ENCODE peak calls at places on chromosomes 2 and 18, in four cellular contexts. One of them, this sample, is unnamed. For H3K4me1, the result is how much of the 10 kb centered on the place peaks cover.

GRCh38 chr2:215797676-215798075 is 215.7 kb downstream of the MREG start:
- DNase-seq in IMR-90: no peak
- DNase-seq in SK-N-SH: no peak
- DNase-seq in heart right ventricle: no peak
- DNase-seq in this sample: no peak

GRCh38 chr2:636151-636621 is 41.0 kb downstream of the TMEM18 start:
- DNase-seq in IMR-90: no peak
- DNase-seq in SK-N-SH: no peak
- DNase-seq in heart right ventricle: no peak
- DNase-seq in this sample: no peak

GRCh38 chr2:237588044-237588696 is 2.4 kb downstream of the RAB17 start:
- DNase-seq in IMR-90: no peak
- DNase-seq in SK-N-SH: no peak
- DNase-seq in heart right ventricle: no peak
- DNase-seq in this sample: no peak

GRCh38 chr18:48564139-48564538 is 25.3 kb downstream of the CTIF start:
- DNase-seq in IMR-90: no peak
- DNase-seq in SK-N-SH: no peak
- DNase-seq in heart right ventricle: no peak
- DNase-seq in this sample: no peak

GRCh38 chr2:38203455-38203810 is 127.5 kb upstream of the CYP1B1 start:
- DNase-seq in IMR-90: peak
- DNase-seq in SK-N-SH: no peak
- DNase-seq in heart right ventricle: no peak
- DNase-seq in this sample: no peak

GRCh38 chr2:6929196-6929874 is 12.1 kb downstream of the RNF144A start:
- DNase-seq in IMR-90: no peak
- DNase-seq in SK-N-SH: no peak
- DNase-seq in heart right ventricle: no peak
- DNase-seq in this sample: no peak

GRCh38 chr2:219870023-219870422 is 242.6 kb downstream of the SLC4A3 start:
- DNase-seq in IMR-90: peak
- DNase-seq in SK-N-SH: no peak
- DNase-seq in heart right ventricle: no peak
- DNase-seq in this sample: no peak

GRCh38 chr2:191637182-191638078 is 40.5 kb upstream of the NABP1 start:
- DNase-seq in IMR-90: peak
- DNase-seq in SK-N-SH: no peak
- DNase-seq in heart right ventricle: no peak
- DNase-seq in this sample: no peak

GRCh38 chr2:98775146-98775988 is 44.4 kb upstream of the MGAT4A start:
- DNase-seq in IMR-90: no peak
- DNase-seq in SK-N-SH: no peak
- DNase-seq in heart right ventricle: no peak
- DNase-seq in this sample: no peak

GRCh38 chr2:238259085-238260020 is 19.5 kb upstream of the HES6 start:
- DNase-seq in IMR-90: no peak
- DNase-seq in SK-N-SH: no peak
- DNase-seq in heart right ventricle: peak
- DNase-seq in this sample: no peak

GRCh38 chr18:11533942-11534496 is 75.4 kb upstream of the SLC35G4 start:
- DNase-seq in IMR-90: no peak
- DNase-seq in SK-N-SH: no peak
- DNase-seq in heart right ventricle: no peak
- DNase-seq in this sample: no peak

GRCh38 chr18:77119101-77119850 is 13.3 kb downstream of the MBP start:
- DNase-seq in IMR-90: no peak
- DNase-seq in SK-N-SH: no peak
- DNase-seq in heart right ventricle: no peak
- DNase-seq in this sample: no peak

GRCh38 chr2:239136762-239137161 is 264.1 kb downstream of the HDAC4 start:
- DNase-seq in IMR-90: no peak
- DNase-seq in SK-N-SH: no peak
- DNase-seq in heart right ventricle: no peak
- DNase-seq in this sample: no peak

GRCh38 chr18:77899972-77900754 is 650.5 kb downstream of the GALR1 start:
- DNase-seq in IMR-90: no peak
- DNase-seq in SK-N-SH: peak
- DNase-seq in heart right ventricle: peak
- DNase-seq in this sample: no peak

GRCh38 chr2:126916744-126917143 is 18.1 kb downstream of the TEX51 start:
- DNase-seq in IMR-90: no peak
- DNase-seq in SK-N-SH: no peak
- DNase-seq in heart right ventricle: no peak
- DNase-seq in this sample: no peak

GRCh38 chr2:229629039-229629438 is 85.3 kb downstream of the DNER start:
- DNase-seq in IMR-90: no peak
- DNase-seq in SK-N-SH: no peak
- DNase-seq in heart right ventricle: no peak
- DNase-seq in this sample: no peak

GRCh38 chr2:231037202-231037730 is at the start of gene C2orf72:
- DNase-seq in IMR-90: no peak
- DNase-seq in SK-N-SH: peak
- DNase-seq in heart right ventricle: no peak
- DNase-seq in this sample: no peak

GRCh38 chr2:126835261-126835660 is 63.4 kb upstream of the TEX51 start:
- DNase-seq in IMR-90: no peak
- DNase-seq in SK-N-SH: no peak
- DNase-seq in heart right ventricle: no peak
- DNase-seq in this sample: no peak

GRCh38 chr2:109380502-109381326 is 233.1 kb downstream of the SEPTIN10 start:
- DNase-seq in IMR-90: peak
- DNase-seq in SK-N-SH: no peak
- DNase-seq in heart right ventricle: no peak
- DNase-seq in this sample: no peak

GRCh38 chr2:131125195-131125757 is 20.1 kb downstream of the PLEKHB2 start:
- DNase-seq in IMR-90: no peak
- DNase-seq in SK-N-SH: no peak
- DNase-seq in heart right ventricle: no peak
- DNase-seq in this sample: no peak

GRCh38 chr2:105928563-105928962 is 183.9 kb downstream of the NCK2 start:
- DNase-seq in IMR-90: no peak
- DNase-seq in SK-N-SH: no peak
- DNase-seq in heart right ventricle: no peak
- DNase-seq in this sample: no peak
- H3K4me1 ChIP-seq in IMR-90: under half
- H3K4me1 ChIP-seq in SK-N-SH: under half
- H3K4me1 ChIP-seq in heart right ventricle: under half
- H3K4me1 ChIP-seq in this sample: under half

GRCh38 chr2:174339571-174339966 is 4.8 kb downstream of the SP9 start:
- DNase-seq in IMR-90: no peak
- DNase-seq in SK-N-SH: no peak
- DNase-seq in heart right ventricle: no peak
- DNase-seq in this sample: no peak
- H3K4me1 ChIP-seq in IMR-90: under half
- H3K4me1 ChIP-seq in SK-N-SH: under half
- H3K4me1 ChIP-seq in heart right ventricle: half or more
- H3K4me1 ChIP-seq in this sample: under half

GRCh38 chr2:3128786-3129185 is 248.8 kb downstream of the EIPR1 start:
- DNase-seq in IMR-90: no peak
- DNase-seq in SK-N-SH: no peak
- DNase-seq in heart right ventricle: no peak
- DNase-seq in this sample: no peak

GRCh38 chr2:3131636-3132326 is 245.8 kb downstream of the EIPR1 start:
- DNase-seq in IMR-90: no peak
- DNase-seq in SK-N-SH: no peak
- DNase-seq in heart right ventricle: no peak
- DNase-seq in this sample: no peak

GRCh38 chr2:3130444-3130843 is 247.2 kb downstream of the EIPR1 start:
- DNase-seq in IMR-90: no peak
- DNase-seq in SK-N-SH: no peak
- DNase-seq in heart right ventricle: no peak
- DNase-seq in this sample: no peak

GRCh38 chr2:3130889-3131635 is 246.6 kb downstream of the EIPR1 start:
- DNase-seq in IMR-90: no peak
- DNase-seq in SK-N-SH: no peak
- DNase-seq in heart right ventricle: no peak
- DNase-seq in this sample: no peak

DNA sequence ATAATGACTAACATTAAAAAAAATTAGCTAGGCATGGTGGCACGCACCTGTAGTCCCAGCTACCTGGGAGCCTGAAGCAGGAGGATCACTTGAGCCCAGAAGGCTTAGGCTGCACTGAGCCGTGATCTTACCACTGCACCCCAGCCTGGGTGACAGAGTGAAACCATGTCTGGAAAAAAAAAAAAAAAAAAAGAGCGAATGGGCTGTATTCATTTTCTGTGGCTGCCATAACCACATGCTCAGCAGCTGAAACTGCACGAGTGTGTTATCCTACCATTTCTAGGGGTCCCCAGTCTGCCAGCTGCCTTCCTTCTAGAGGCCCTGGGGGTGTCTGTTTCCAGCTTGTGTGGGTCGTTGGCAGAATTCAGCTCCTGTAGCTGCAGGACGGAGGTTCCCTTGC is 247.8 kb downstream of the EIPR1 start:
- DNase-seq in IMR-90: no peak
- DNase-seq in SK-N-SH: no peak
- DNase-seq in heart right ventricle: no peak
- DNase-seq in this sample: no peak
- H3K4me1 ChIP-seq in IMR-90: under half
- H3K4me1 ChIP-seq in SK-N-SH: half or more
- H3K4me1 ChIP-seq in heart right ventricle: under half
- H3K4me1 ChIP-seq in this sample: under half

GRCh38 chr2:240964854-240965295 is 33.5 kb upstream of the SNED1 start:
- DNase-seq in IMR-90: no peak
- DNase-seq in SK-N-SH: no peak
- DNase-seq in heart right ventricle: no peak
- DNase-seq in this sample: no peak

GRCh38 chr2:240963065-240963375 is 35.4 kb upstream of the SNED1 start:
- DNase-seq in IMR-90: no peak
- DNase-seq in SK-N-SH: no peak
- DNase-seq in heart right ventricle: no peak
- DNase-seq in this sample: no peak

GRCh38 chr2:240964221-240964853 is 34.1 kb upstream of the SNED1 start:
- DNase-seq in IMR-90: no peak
- DNase-seq in SK-N-SH: no peak
- DNase-seq in heart right ventricle: no peak
- DNase-seq in this sample: no peak

GRCh38 chr2:240962371-240963064 is 35.9 kb upstream of the SNED1 start:
- DNase-seq in IMR-90: no peak
- DNase-seq in SK-N-SH: peak
- DNase-seq in heart right ventricle: no peak
- DNase-seq in this sample: no peak

DNA sequence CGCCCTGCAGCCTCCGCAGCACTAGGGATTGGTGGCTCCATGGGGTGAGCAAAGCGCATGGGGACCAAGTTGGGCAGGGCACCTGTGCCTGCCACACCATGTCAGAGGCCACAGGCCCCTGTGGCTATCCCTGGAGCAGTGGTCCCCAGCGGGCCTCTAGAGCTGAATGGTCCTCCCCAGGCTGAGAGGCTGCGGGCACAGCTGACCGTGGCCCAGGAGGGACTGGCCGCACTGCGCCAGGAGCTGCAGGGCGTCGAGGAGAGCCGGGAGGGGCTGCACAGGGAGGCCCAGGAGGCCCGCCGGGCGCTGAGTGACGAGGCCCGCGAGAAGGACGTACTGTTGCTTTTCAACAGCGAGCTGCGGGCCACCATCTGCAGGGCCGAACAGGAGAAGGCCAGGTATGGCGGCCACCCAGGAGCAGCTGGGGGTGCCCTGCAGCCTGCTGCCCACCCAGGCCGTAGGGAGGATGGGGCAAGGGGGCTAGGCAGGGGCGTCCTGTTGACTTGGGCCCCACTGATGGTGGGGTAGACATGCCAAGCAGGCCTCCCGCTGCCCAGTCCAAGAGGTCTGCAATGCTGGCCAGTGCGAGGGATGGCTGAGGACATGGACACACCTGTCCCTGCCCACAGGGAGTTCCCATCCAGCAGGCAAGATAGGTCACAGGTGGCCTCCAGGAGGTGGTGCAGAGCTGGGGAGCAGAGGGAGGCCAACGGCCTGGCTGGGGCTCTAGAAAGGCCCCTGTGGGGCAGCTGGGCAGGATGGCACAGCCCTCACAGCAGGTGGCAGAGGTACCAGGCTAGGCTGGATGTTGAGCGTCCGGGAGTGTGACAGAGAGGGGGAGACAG is 34.8 kb upstream of the SNED1 start:
- DNase-seq in IMR-90: no peak
- DNase-seq in SK-N-SH: peak
- DNase-seq in heart right ventricle: no peak
- DNase-seq in this sample: no peak
- H3K4me1 ChIP-seq in IMR-90: under half
- H3K4me1 ChIP-seq in SK-N-SH: under half
- H3K4me1 ChIP-seq in heart right ventricle: under half
- H3K4me1 ChIP-seq in this sample: under half

GRCh38 chr2:46704593-46704992 is 211.0 kb downstream of the MCFD2 start:
- DNase-seq in IMR-90: no peak
- DNase-seq in SK-N-SH: no peak
- DNase-seq in heart right ventricle: no peak
- DNase-seq in this sample: no peak
- H3K4me1 ChIP-seq in IMR-90: under half
- H3K4me1 ChIP-seq in SK-N-SH: half or more
- H3K4me1 ChIP-seq in heart right ventricle: half or more
- H3K4me1 ChIP-seq in this sample: under half

DNA sequence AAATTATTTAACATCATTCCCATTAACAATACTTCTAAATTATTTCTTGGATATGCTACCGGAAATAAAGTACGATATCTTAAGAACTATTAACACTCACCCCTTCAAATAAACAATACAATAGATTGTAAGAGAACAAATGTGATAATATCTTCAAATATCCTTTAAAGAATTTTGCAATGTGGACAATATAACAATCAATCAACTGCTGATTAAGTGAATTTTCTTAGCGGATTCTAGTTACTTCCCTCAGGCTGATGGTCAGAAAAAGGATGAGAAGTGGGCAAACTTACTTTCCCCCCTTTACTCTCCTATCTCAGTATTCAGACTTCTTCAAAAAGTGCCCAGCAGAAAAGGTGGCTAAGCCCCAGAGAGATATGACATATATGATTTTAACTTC is 10.8 kb downstream of the NFE2L2 start:
- DNase-seq in IMR-90: no peak
- DNase-seq in SK-N-SH: no peak
- DNase-seq in heart right ventricle: no peak
- DNase-seq in this sample: no peak
- H3K4me1 ChIP-seq in IMR-90: under half
- H3K4me1 ChIP-seq in SK-N-SH: under half
- H3K4me1 ChIP-seq in heart right ventricle: half or more
- H3K4me1 ChIP-seq in this sample: under half

GRCh38 chr2:58033530-58033929 is 13.1 kb upstream of the VRK2 start:
- DNase-seq in IMR-90: no peak
- DNase-seq in SK-N-SH: no peak
- DNase-seq in heart right ventricle: no peak
- DNase-seq in this sample: no peak
- H3K4me1 ChIP-seq in IMR-90: under half
- H3K4me1 ChIP-seq in SK-N-SH: under half
- H3K4me1 ChIP-seq in heart right ventricle: under half
- H3K4me1 ChIP-seq in this sample: under half